ENCODE peak calls at places on chromosomes 6 and 20, in nine cellular contexts. D is transverse colon, X is upper lobe of left lung, S is thyroid gland, V is ovary, P is A549, C is lower leg skin, L is adrenal gland, M is endothelial cell of umbilical vein. J is an unnamed sample.
A peak's percentile ranks its signal among the peaks of the same experiment; 100 is the strongest.

GRCh38 chr6:120384671-120385070 is 949.6 kb downstream of the TBC1D32 start:
- DNase-seq in D (no peak), X (no peak), S (no peak), V (no peak), P (no peak), C (no peak), L (no peak), M (no peak), J (no peak)

GRCh38 chr6:17101422-17102257 is at the start of gene STMND1:
- DNase-seq in D (peak; percentile 83), X (peak; percentile 48), S (peak; percentile 47), V (no peak), P (peak; percentile 27), C (no peak), L (peak; percentile 26), M (peak; percentile 17), J (peak; percentile 94)

GRCh38 chr6:35089935-35090505 is 51.1 kb downstream of the TCP11 start:
- DNase-seq in D (no peak), X (no peak), S (no peak), V (peak; percentile 41), P (no peak), C (no peak), L (no peak), M (no peak), J (no peak)

GRCh38 chr6:38580030-38580429 is 59.7 kb downstream of the BTBD9 start:
- DNase-seq in D (no peak), X (no peak), S (no peak), V (no peak), P (no peak), C (no peak), L (no peak), M (no peak), J (no peak)

GRCh38 chr6:33416386-33417126 is 1.4 kb downstream of the CUTA start:
- DNase-seq in D (no peak), X (no peak), S (no peak), V (no peak), P (no peak), C (no peak), L (no peak), M (no peak), J (no peak)

GRCh38 chr6:41269716-41270115 is 16.8 kb downstream of the TREM1 start:
- DNase-seq in D (no peak), X (no peak), S (no peak), V (no peak), P (no peak), C (no peak), L (no peak), M (no peak), J (no peak)

GRCh38 chr6:30167101-30167500 is 3.8 kb downstream of the TRIM15 start:
- DNase-seq in D (no peak), X (no peak), S (no peak), V (no peak), P (no peak), C (no peak), L (no peak), M (no peak), J (no peak)

GRCh38 chr6:139988702-139989101 is 614.3 kb upstream of the CITED2 start:
- DNase-seq in D (no peak), X (no peak), S (no peak), V (no peak), P (no peak), C (no peak), L (no peak), M (no peak), J (no peak)

GRCh38 chr6:129607581-129608186 is 102.3 kb downstream of the ARHGAP18 start:
- DNase-seq in D (no peak), X (no peak), S (peak; percentile 42), V (no peak), P (no peak), C (no peak), L (peak; percentile 36), M (no peak), J (no peak)

GRCh38 chr20:49245921-49246740 is 26.9 kb downstream of the DDX27 start:
- DNase-seq in D (no peak), X (no peak), S (peak; percentile 21), V (no peak), P (peak; percentile 73), C (no peak), L (no peak), M (peak; percentile 72), J (peak; percentile 38)

GRCh38 chr6:1266686-1267056 is 45.2 kb upstream of the FOXQ1 start:
- DNase-seq in D (no peak), X (no peak), S (no peak), V (no peak), P (no peak), C (peak; percentile 36), L (no peak), M (no peak), J (no peak)

GRCh38 chr6:82415820-82416219 is 52.2 kb downstream of the TPBG start:
- DNase-seq in D (no peak), X (no peak), S (peak; percentile 63), V (no peak), P (no peak), C (no peak), L (no peak), M (no peak), J (no peak)

GRCh38 chr6:117448732-117449131 is 23.0 kb upstream of the ROS1 start:
- DNase-seq in D (no peak), X (no peak), S (no peak), V (no peak), P (peak; percentile 31), C (no peak), L (no peak), M (no peak), J (no peak)

GRCh38 chr20:11117808-11118528 is 444.2 kb upstream of the JAG1 start:
- DNase-seq in D (no peak), X (no peak), S (no peak), V (no peak), P (peak; percentile 44), C (no peak), L (no peak), M (peak; percentile 67), J (no peak)

GRCh38 chr20:42277203-42277602 is 659.0 kb upstream of the CHD6 start:
- DNase-seq in D (no peak), X (no peak), S (no peak), V (no peak), P (no peak), C (no peak), L (no peak), M (no peak), J (peak; percentile 6)

GRCh38 chr6:7241709-7242645 is 71.0 kb downstream of the SSR1 start:
- DNase-seq in D (peak; percentile 57), X (peak; percentile 50), S (peak; percentile 50), V (no peak), P (no peak), C (no peak), L (no peak), M (no peak), J (peak; percentile 85)

GRCh38 chr20:31593221-31594001 is 11.7 kb upstream of the ID1 start:
- DNase-seq in D (peak; percentile 94), X (peak; percentile 76), S (no peak), V (no peak), P (peak; percentile 96), C (peak; percentile 93), L (no peak), M (peak; percentile 25), J (no peak)

GRCh38 chr6:1422290-1422689 is 32.9 kb downstream of the FOXF2 start:
- DNase-seq in D (no peak), X (no peak), S (no peak), V (no peak), P (no peak), C (no peak), L (no peak), M (no peak), J (no peak)

GRCh38 chr6:137282253-137282652 is 63.1 kb upstream of the IFNGR1 start:
- DNase-seq in D (no peak), X (peak; percentile 33), S (no peak), V (no peak), P (no peak), C (no peak), L (no peak), M (no peak), J (no peak)
- TF ChIP-seq POLR2A in D (no peak), X (no peak), S (no peak), V (no peak), P (no peak), C (no peak), L (no peak), M (no peak), J (no peak)

GRCh38 chr6:57048577-57048976 is 2.1 kb downstream of the KIAA1586 start:
- DNase-seq in D (no peak), X (no peak), S (no peak), V (no peak), P (no peak), C (no peak), L (no peak), M (no peak), J (no peak)
- H3K4me3 ChIP-seq in D (no peak overlapping the region), X (no peak overlapping the region), S (no peak overlapping the region), V (no peak overlapping the region), P (no peak overlapping the region), C (no peak overlapping the region), L (no peak overlapping the region), M (no peak overlapping the region), J (no peak overlapping the region)

DNA sequence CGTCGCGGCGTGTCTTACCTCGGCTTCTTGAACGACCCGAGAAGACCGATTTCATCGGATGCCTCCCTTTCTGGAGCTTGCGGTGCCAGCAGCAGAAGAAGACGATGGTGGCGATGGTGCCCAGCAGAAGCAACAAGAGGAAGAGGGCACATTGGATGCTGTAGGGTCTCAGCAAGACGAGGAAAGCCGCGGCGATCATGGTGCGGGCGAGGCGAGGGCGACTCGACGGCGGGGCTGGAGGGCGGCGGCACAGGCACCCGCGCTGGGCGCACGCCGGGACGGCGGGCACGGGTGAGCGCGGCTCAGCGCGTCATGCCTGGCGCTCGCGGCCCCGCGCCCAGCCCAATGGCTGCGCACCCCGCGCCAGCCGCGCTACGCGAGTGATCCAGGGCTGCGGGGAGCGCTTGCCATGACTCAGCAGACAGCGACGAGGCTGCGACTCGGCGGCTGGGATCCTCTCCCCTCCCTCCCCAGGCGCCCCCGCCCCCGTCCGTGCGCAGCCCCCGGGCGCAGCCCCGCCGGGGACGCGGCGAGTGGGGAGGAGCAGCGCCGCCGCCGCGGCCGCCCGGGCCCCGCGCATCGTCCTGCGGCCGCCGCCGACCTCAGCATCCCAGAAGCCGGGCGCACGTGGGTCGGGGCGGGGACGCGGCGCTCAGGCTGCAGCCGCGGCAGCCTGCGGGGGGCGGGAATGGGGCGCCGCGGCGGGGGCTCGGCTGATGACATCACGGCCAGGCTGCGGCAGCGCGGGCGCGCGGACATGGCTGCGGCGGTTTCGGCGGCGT is at the start of gene BEND6:
- DNase-seq in D (peak; percentile 38), X (no peak), S (peak; percentile 32), V (peak; percentile 44), P (peak; percentile 27), C (peak; percentile 87), L (peak; percentile 43), M (peak; percentile 59), J (peak; percentile 27)
- TF ChIP-seq POLR2A in D (no peak), X (no peak), S (peak; percentile 5), V (no peak), P (peak; percentile 55), C (no peak), L (peak; percentile 36), M (no peak), J (no peak)

DNA sequence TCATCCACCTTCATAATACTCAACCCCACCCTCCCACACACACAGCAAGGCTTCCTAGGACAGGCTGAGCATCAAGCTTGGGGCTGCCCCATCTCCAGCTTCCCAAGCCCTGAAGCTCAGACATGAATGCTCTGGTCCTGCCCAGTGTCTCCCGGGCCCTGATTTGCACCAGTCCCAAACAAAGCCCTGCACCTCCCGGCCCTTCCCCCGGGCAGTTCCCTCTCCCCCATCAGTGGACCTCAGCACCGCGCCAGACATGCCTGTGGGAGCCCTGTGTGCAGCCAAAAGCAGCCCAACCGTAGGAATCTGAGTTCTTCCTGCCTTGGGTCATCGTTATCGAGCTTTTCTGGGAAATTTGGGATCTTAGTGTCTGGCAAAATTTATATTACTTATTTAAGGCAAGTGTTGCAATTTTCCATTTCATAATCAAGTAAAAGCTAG is 63.5 kb downstream of the THBS2 start:
- DNase-seq in D (peak; percentile 27), X (no peak), S (peak; percentile 24), V (peak; percentile 86), P (no peak), C (peak; percentile 93), L (peak; percentile 56), M (no peak), J (peak; percentile 37)
- H3K4me3 ChIP-seq in D (no peak overlapping the region), X (no peak overlapping the region), S (no peak overlapping the region), V (no peak overlapping the region), P (no peak overlapping the region), C (no peak overlapping the region), L (no peak overlapping the region), M (no peak overlapping the region), J (no peak overlapping the region)

J was measured in body of pancreas.